ENCODE peak calls at places on chromosome 16, in five cellular contexts. J is small intestine, C is thyroid gland, V is GM20000, M is SJSA1. R is an unnamed sample.

GRCh38 chr16:20743591-20743990 is 2.0 kb upstream of the THUMPD1 start:
- DNase-seq in J (no peak), C (no peak), V (no peak), M (no peak), R (no peak)

GRCh38 chr16:28061702-28062101 is 1.8 kb downstream of the GSG1L start:
- DNase-seq in J (no peak), C (no peak), V (no peak), M (no peak), R (no peak)

GRCh38 chr16:49986351-49987124 is 38.5 kb upstream of the CNEP1R1 start:
- DNase-seq in J (no peak), C (peak; percentile 20), V (no peak), M (peak; percentile 68), R (no peak)

GRCh38 chr16:29674188-29674587 is 4.8 kb upstream of the QPRT start:
- DNase-seq in J (peak; percentile 77), C (peak; percentile 61), V (no peak), M (no peak), R (no peak)

GRCh38 chr16:87692176-87692575 is 73.6 kb downstream of the KLHDC4 start:
- DNase-seq in J (no peak), C (no peak), V (no peak), M (no peak), R (no peak)

GRCh38 chr16:52095466-52095865 is 451.5 kb downstream of the TOX3 start:
- DNase-seq in J (peak; percentile 83), C (no peak), V (no peak), M (no peak), R (no peak)

GRCh38 chr16:88732961-88733294 is 26.6 kb downstream of the CTU2 start:
- DNase-seq in J (no peak), C (no peak), V (no peak), M (no peak), R (no peak)

GRCh38 chr16:49492090-49492801 is 118.6 kb downstream of the C16orf78 start:
- DNase-seq in J (no peak), C (peak; percentile 50), V (peak; percentile 87), M (no peak), R (no peak)

GRCh38 chr16:52283581-52284375 is 263.2 kb downstream of the TOX3 start:
- DNase-seq in J (no peak), C (no peak), V (no peak), M (no peak), R (no peak)

GRCh38 chr16:23504076-23504452 is 6.2 kb downstream of the GGA2 start:
- DNase-seq in J (no peak), C (peak; percentile 57), V (no peak), M (no peak), R (no peak)

GRCh38 chr16:66475232-66475631 is 48.1 kb downstream of the BEAN1 start:
- DNase-seq in J (no peak), C (no peak), V (no peak), M (no peak), R (no peak)

GRCh38 chr16:58421529-58421928 is 29.3 kb downstream of the GINS3 start:
- DNase-seq in J (no peak), C (peak; percentile 37), V (no peak), M (no peak), R (no peak)

GRCh38 chr16:4894276-4895150 is 42.4 kb downstream of the PPL start:
- DNase-seq in J (no peak), C (no peak), V (no peak), M (no peak), R (no peak)

GRCh38 chr16:85045641-85046471 is 18.3 kb downstream of the KIAA0513 start:
- DNase-seq in J (no peak), C (no peak), V (no peak), M (no peak), R (no peak)

GRCh38 chr16:86063696-86064405 is 164.9 kb downstream of the IRF8 start:
- DNase-seq in J (no peak), C (no peak), V (no peak), M (no peak), R (no peak)

GRCh38 chr16:30948956-30949654 is at the start of gene ORAI3:
- DNase-seq in J (peak; percentile 65), C (peak; percentile 80), V (peak; percentile 92), M (peak; percentile 45), R (peak; percentile 22)

GRCh38 chr16:75820672-75821071 is 94.4 kb upstream of the CPHXL start:
- DNase-seq in J (no peak), C (no peak), V (no peak), M (no peak), R (no peak)

GRCh38 chr16:87470332-87470731 is 22.5 kb downstream of the ZCCHC14 start:
- DNase-seq in J (no peak), C (no peak), V (no peak), M (no peak), R (no peak)

GRCh38 chr16:19113577-19114358 is at the start of gene ITPRIPL2:
- DNase-seq in J (peak; percentile 73), C (peak; percentile 78), V (peak; percentile 75), M (peak; percentile 92), R (peak; percentile 67)

GRCh38 chr16:2001035-2001434 is 8.6 kb downstream of the ZNF598 start:
- DNase-seq in J (no peak), C (no peak), V (no peak), M (no peak), R (no peak)

GRCh38 chr16:24151482-24151939 is 104.6 kb upstream of the CACNG3 start:
- DNase-seq in J (no peak), C (no peak), V (no peak), M (peak; percentile 51), R (no peak)

GRCh38 chr16:50235581-50235980 is 30.8 kb upstream of the ADCY7 start:
- DNase-seq in J (no peak), C (no peak), V (no peak), M (no peak), R (no peak)

GRCh38 chr16:4395055-4395726 is 21.2 kb downstream of the CORO7 start:
- DNase-seq in J (no peak), C (no peak), V (no peak), M (no peak), R (no peak)

GRCh38 chr16:59632266-59632855 is 898.2 kb upstream of the GOT2 start:
- DNase-seq in J (no peak), C (no peak), V (no peak), M (peak; percentile 76), R (peak; percentile 49)

GRCh38 chr16:84088695-84089395 is 27.9 kb downstream of the MBTPS1 start:
- DNase-seq in J (peak; percentile 11), C (no peak), V (peak; percentile 62), M (no peak), R (no peak)

GRCh38 chr16:10368984-10369551 is 16.8 kb upstream of the ATF7IP2 start:
- DNase-seq in J (no peak), C (peak; percentile 5), V (no peak), M (no peak), R (no peak)

GRCh38 chr16:8804313-8804712 is 6.7 kb downstream of the PMM2 start:
- DNase-seq in J (no peak), C (no peak), V (no peak), M (no peak), R (no peak)

GRCh38 chr16:86112178-86112577 is 213.2 kb downstream of the IRF8 start:
- DNase-seq in J (no peak), C (no peak), V (no peak), M (no peak), R (no peak)

GRCh38 chr16:1035066-1035415 is 37.5 kb upstream of the SSTR5 start:
- DNase-seq in J (no peak), C (no peak), V (no peak), M (no peak), R (no peak)